ENCODE peak calls at places on chromosomes 13 and 19, in five cellular contexts. G is fibroblast of lung; P is effector memory CD4-positive, alpha-beta T cell; N is GM23248; B is suprapubic skin. M is an unnamed sample.

GRCh38 chr13:108276060-108276459 is 6.5 kb downstream of the TNFSF13B start:
- DNase-seq in G (no peak), P (no peak), N (no peak), B (no peak), M (no peak)

GRCh38 chr19:54650108-54650666 is 12.6 kb upstream of the LILRB4 start:
- DNase-seq in G (no peak), P (no peak), N (no peak), B (no peak), M (no peak)

GRCh38 chr13:94160875-94161274 is 318.6 kb downstream of the DCT start:
- DNase-seq in G (no peak), P (no peak), N (no peak), B (no peak), M (no peak)

GRCh38 chr19:35029737-35030256 is 473 bp upstream of the SCN1B start:
- DNase-seq in G (no peak), P (no peak), N (peak; percentile 12), B (no peak), M (no peak)

GRCh38 chr19:6138511-6138910 is 3.0 kb downstream of the ACSBG2 start:
- DNase-seq in G (no peak), P (no peak), N (no peak), B (no peak), M (no peak)

GRCh38 chr19:18478545-18479311 is 40.8 kb upstream of the ISYNA1 start:
- DNase-seq in G (peak; percentile 81), P (peak; percentile 60), N (peak; percentile 93), B (peak; percentile 93), M (no peak)

GRCh38 chr13:29858667-29859066 is 8.2 kb upstream of the UBL3 start:
- DNase-seq in G (peak; percentile 69), P (no peak), N (peak; percentile 89), B (no peak), M (no peak)

GRCh38 chr13:50678464-50679162 is 164.9 kb downstream of the DLEU7 start:
- DNase-seq in G (peak; percentile 99), P (no peak), N (peak; percentile 95), B (no peak), M (no peak)

GRCh38 chr13:58376775-58377174 is 745.2 kb downstream of the PCDH17 start:
- DNase-seq in G (no peak), P (no peak), N (no peak), B (no peak), M (no peak)

GRCh38 chr13:98405107-98405571 is 171.8 kb downstream of the STK24 start:
- DNase-seq in G (peak; percentile 14), P (no peak), N (peak; percentile 43), B (no peak), M (peak; percentile 30)

GRCh38 chr19:8395621-8396082 is 5.5 kb downstream of the RAB11B start:
- DNase-seq in G (no peak), P (no peak), N (no peak), B (no peak), M (no peak)

GRCh38 chr13:29952245-29952644 is 101.8 kb upstream of the UBL3 start:
- DNase-seq in G (no peak), P (no peak), N (no peak), B (no peak), M (no peak)

GRCh38 chr13:36345438-36346221 is 564 bp downstream of the SPART start:
- DNase-seq in G (peak; percentile 87), P (peak; percentile 30), N (peak; percentile 94), B (peak; percentile 89), M (peak; percentile 91)

GRCh38 chr13:26457212-26457611 is 100.3 kb upstream of the WASF3 start:
- DNase-seq in G (no peak), P (no peak), N (peak; percentile 68), B (no peak), M (no peak)

GRCh38 chr13:41365636-41366035 is 54.6 kb downstream of the NAA16 start:
- DNase-seq in G (peak; percentile 77), P (no peak), N (peak; percentile 45), B (no peak), M (no peak)

GRCh38 chr13:49062297-49062896 is 86.7 kb downstream of the FNDC3A start:
- DNase-seq in G (peak; percentile 15), P (no peak), N (peak; percentile 21), B (no peak), M (no peak)

GRCh38 chr19:38280030-38280921 is 15.9 kb downstream of the SPINT2 start:
- DNase-seq in G (no peak), P (no peak), N (no peak), B (no peak), M (no peak)

GRCh38 chr19:38277969-38278680 is 13.8 kb downstream of the SPINT2 start:
- DNase-seq in G (peak; percentile 63), P (no peak), N (peak; percentile 69), B (no peak), M (peak; percentile 33)

GRCh38 chr19:38278751-38279150 is 14.4 kb downstream of the SPINT2 start:
- DNase-seq in G (no peak), P (no peak), N (no peak), B (no peak), M (no peak)

GRCh38 chr19:38276942-38277517 is 12.7 kb downstream of the SPINT2 start:
- DNase-seq in G (no peak), P (no peak), N (no peak), B (no peak), M (no peak)

DNA sequence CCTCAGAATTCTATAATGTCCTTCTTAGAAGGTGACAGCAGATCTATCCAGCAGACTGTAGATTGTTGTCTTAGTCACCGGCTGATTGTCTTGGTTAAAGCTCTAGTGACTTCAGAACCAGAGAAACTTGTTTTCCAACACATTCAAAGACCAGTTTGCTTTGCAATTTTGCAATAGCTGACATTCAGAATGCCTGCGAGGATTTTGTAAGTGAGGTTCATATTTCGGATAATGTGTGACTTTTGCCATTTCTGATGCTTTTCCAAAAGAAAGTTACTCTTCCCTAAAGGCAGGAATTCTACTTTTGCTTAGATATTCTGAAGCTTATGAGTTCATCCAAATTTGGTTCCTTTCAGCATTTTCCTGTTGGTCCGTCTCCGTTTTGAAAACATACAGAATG is 13.2 kb downstream of the SPINT2 start:
- DNase-seq in G (no peak), P (no peak), N (peak; percentile 70), B (no peak), M (no peak)
- H3K4me3 ChIP-seq in G (no peak overlapping the region), P (no peak overlapping the region), N (peak overlapping the region; percentile 30), B (no peak overlapping the region), M (no peak overlapping the region)

GRCh38 chr13:72537400-72537780 is 190.0 kb downstream of the MZT1 start:
- DNase-seq in G (peak; percentile 7), P (no peak), N (no peak), B (no peak), M (no peak)
- H3K4me3 ChIP-seq in G (no peak overlapping the region), P (no peak overlapping the region), N (no peak overlapping the region), B (no peak overlapping the region), M (no peak overlapping the region)

DNA sequence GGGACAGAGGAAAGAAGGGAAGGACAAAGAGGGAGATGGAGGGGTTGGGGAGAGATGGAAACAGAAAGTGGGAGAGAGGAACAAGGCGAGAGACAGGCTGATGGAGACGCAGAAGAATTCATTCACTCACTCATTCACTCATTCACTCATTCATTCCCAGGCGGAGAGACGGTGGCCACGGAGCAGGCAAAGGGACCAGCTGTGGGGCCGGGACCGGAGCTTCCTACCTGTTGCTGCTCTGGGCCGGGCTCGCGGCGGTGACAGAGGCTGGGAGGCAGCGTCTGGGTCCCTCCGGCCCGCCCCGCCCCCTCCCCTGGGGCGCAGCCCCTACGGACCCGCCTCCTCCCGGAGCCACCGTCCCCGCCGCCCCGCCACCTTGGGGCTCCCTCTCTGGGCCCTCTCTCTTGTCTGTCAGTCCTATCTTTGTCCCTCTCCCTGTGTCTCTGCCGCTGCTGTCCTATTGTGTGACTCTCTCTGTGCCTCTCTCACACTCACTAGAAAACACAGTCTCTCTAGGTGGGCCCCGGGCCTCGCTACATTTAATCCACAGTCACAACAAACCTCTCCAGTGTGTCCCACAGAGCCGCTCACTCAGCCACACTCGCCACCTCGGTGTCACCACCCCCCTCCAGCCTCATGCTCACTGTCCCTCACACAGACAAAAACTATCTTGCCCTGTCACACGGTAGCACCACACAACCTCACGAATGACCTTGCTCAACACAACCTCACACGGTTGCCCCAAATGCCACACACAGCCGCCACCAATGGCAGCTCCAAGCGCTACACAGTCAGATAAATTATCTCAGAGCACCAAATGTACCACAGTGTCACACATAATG is at the start of gene GNG8:
- DNase-seq in G (no peak), P (no peak), N (no peak), B (no peak), M (no peak)
- H3K4me3 ChIP-seq in G (no peak within 1 kb of the TSS), P (no peak within 1 kb of the TSS), N (no peak within 1 kb of the TSS), B (no peak within 1 kb of the TSS), M (no peak within 1 kb of the TSS)

GRCh38 chr19:30449673-30450072 is 77.5 kb downstream of the ZNF536 start:
- DNase-seq in G (peak; percentile 1), P (no peak), N (no peak), B (no peak), M (no peak)
- H3K4me3 ChIP-seq in G (peak overlapping the region; percentile 44), P (no peak overlapping the region), N (peak overlapping the region; percentile 67), B (peak overlapping the region; percentile 41), M (peak overlapping the region; percentile 21)

DNA sequence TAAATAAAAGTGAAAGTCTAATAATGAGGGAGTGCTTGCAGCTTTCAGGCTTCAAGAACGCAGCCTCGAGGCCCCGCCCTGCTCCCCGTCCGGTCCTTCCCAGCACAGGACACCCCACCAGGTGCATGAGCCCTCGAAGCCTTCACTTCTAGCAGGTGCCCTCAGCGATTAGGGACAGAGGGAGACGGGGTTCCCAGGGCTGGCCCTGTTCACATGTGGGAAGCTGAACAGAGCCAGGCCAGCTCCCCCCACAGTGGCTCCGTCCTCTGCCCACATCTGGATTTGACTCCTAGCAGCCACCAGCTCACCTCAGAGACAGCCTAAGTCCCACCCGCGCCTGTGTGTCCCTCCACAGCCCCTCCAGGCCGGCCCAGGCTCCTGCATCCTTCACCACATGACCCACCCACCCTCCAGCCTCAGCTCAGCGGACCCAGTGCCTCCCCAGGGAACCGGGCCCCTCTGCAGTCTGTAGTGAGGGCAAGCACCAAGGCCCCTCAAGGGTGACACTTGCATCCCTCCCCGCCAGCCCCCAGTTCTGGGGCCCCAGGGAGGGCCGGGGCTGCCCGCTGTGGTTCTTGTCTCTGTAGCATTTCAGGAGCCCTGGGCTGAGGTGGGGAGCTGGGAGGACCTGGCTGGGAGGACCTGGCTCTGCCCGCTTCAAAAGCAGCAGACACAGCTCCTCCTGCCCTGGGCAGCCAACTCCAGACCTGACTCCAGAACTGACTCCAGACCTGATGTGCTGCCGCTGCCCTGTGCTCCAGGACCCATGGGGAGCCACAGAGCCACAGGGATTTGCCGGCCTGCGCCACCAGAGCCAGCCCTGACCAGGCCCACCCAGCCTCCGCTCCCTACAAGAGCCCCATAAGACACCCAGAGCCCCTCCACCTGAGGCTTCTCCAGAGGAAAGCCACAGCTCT is 27.3 kb downstream of the GPX4 start:
- DNase-seq in G (no peak), P (no peak), N (peak; percentile 55), B (no peak), M (no peak)
- H3K4me3 ChIP-seq in G (peak overlapping the region; percentile 87), P (peak overlapping the region; percentile 94), N (peak overlapping the region; percentile 84), B (peak overlapping the region; percentile 63), M (peak overlapping the region; percentile 61)

GRCh38 chr19:2488405-2488941 is 12.5 kb downstream of the GADD45B start:
- DNase-seq in G (no peak), P (no peak), N (peak; percentile 51), B (no peak), M (no peak)
- H3K4me3 ChIP-seq in G (peak overlapping the region; percentile 32), P (peak overlapping the region; percentile 28), N (peak overlapping the region; percentile 62), B (peak overlapping the region; percentile 52), M (peak overlapping the region; percentile 60)